ENCODE peak calls at places on chromosomes 5 and 9, in four cellular contexts. W, M, L and C are unnamed samples.

GRCh38 chr9:71680189-71680983 is 87.9 kb downstream of the CEMIP2 start:
- DNase-seq in M (no peak), L (no peak), W (no peak), C (no peak)

GRCh38 chr5:116923344-116923743 is 348.7 kb upstream of the SEMA6A start:
- DNase-seq in W (no peak), M (no peak), L (no peak), C (no peak)

GRCh38 chr5:73447234-73448071 is 1.1 kb downstream of the FOXD1 start:
- DNase-seq in W (no peak), L (peak; percentile 77), M (peak; percentile 46), C (peak; percentile 53)

GRCh38 chr9:33465596-33466564 is 7.8 kb downstream of the NOL6 start:
- DNase-seq in M (no peak), L (peak; percentile 9), W (no peak), C (no peak)

GRCh38 chr5:71924325-71924724 is 182.9 kb upstream of the MAP1B start:
- DNase-seq in W (no peak), L (no peak), M (no peak), C (no peak)

GRCh38 chr5:64506567-64507321 is 929 bp downstream of the RGS7BP start:
- DNase-seq in W (peak; percentile 23), M (no peak), L (peak; percentile 8), C (peak; percentile 66)

GRCh38 chr9:121299467-121300282 is 31.7 kb downstream of the GSN start:
- DNase-seq in M (no peak), W (no peak), L (peak; percentile 85), C (peak; percentile 23)

GRCh38 chr5:129061849-129062248 is 32.7 kb upstream of the ISOC1 start:
- DNase-seq in L (no peak), M (no peak), W (no peak), C (no peak)

GRCh38 chr5:53123702-53124101 is 14.1 kb upstream of the MOCS2 start:
- DNase-seq in W (no peak), L (no peak), M (no peak), C (no peak)

GRCh38 chr9:85401998-85402397 is 339.8 kb downstream of the AGTPBP1 start:
- DNase-seq in W (no peak), M (no peak), L (peak; percentile 41), C (no peak)

DNA sequence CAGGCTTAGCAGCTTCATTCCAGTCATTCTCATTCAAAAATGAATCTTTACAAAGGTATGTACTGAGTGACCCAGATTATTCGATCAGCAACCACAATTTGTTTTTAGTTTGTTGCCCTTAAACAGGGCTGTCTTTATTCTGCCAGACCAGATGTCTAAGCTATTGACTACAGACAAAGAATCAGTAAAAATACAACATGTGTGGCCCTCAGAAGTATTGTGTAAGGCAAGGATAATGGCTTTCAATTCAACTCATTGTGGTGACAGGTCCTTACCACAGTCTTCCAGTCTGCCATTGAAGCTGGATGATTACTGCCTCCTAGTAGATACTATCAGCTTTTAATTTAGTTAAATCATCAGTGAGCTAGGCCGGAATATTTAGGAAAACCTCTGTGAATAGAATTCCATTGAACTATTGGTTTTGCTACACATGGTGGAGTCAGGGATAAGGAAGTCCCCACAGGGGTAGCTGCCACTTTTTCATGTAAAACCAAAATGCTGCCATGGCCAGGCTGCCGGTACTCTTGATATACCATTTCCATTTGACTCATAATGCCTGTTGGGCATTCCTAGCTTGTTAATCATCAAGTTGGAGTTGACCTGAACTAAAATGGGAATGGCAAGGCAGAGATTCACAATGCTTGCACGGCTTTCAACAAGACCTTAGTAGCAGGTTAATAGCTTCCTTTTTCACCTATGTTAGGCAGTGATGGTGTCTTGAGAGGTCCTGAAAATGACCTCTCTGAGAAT is 175.6 kb downstream of the MEF2C start:
- DNase-seq in L (no peak), M (no peak), W (no peak), C (no peak)
- TF ChIP-seq USF2 in L (no peak), M (no peak), W (no peak), C (no peak)

GRCh38 chr9:18260527-18260926 is 213.4 kb upstream of the ADAMTSL1 start:
- DNase-seq in W (no peak), M (no peak), L (peak; percentile 13), C (no peak)
- TF ChIP-seq TEAD4 in W (no peak), M (no peak), L (peak; percentile 99), C (no peak)

GRCh38 chr5:101677961-101678360 is 618.1 kb downstream of the SLCO4C1 start:
- DNase-seq in L (no peak), W (no peak), M (no peak), C (no peak)
- TF ChIP-seq USF2 in L (no peak), W (no peak), M (no peak), C (no peak)

GRCh38 chr9:4902135-4902475 is 83.0 kb upstream of the JAK2 start:
- DNase-seq in W (no peak), M (no peak), L (no peak), C (peak; percentile 14)
- TF ChIP-seq TEAD4 in W (no peak), M (no peak), L (no peak), C (no peak)

DNA sequence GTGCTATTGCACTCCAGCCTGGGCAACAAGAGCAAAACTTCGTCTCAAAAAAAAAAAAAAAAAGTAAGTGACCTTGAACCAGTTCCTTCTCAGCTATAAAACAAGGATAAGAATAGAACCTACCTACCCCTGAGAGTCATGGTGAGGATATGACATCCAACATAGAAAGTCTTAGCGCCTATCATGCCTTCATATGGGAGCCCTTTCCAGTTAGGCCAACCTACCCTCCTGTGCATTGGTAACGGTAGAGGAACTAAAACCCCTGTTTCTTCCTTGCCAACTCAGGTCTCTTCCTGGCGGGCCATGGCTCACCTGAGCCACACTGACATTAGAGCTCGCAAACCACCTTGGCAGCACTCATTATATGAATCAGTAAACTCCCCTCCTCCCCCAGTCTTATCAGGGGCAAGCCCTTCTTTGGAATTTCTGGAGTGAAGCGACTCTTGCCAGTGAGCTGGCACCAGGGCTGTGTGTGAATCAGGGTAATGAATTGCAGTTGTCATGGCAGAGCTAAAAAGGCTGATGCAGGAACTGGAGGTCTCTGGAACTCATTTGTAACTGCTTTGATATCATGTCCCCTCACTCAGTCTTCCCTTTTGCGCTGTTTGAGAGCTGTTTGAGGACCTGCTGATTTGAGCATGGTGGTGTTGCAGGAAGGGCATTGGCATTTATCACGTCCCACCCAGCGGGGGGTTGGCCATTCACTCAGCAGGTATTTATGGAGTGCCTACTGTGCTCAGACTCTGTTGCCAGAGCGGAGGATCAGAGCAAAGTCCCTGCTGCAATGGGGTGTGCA is 10.3 kb downstream of the WWC1 start:
- DNase-seq in M (no peak), W (no peak), L (no peak), C (no peak)
- TF ChIP-seq USF2 in M (no peak), W (no peak), L (no peak), C (no peak)

DNA sequence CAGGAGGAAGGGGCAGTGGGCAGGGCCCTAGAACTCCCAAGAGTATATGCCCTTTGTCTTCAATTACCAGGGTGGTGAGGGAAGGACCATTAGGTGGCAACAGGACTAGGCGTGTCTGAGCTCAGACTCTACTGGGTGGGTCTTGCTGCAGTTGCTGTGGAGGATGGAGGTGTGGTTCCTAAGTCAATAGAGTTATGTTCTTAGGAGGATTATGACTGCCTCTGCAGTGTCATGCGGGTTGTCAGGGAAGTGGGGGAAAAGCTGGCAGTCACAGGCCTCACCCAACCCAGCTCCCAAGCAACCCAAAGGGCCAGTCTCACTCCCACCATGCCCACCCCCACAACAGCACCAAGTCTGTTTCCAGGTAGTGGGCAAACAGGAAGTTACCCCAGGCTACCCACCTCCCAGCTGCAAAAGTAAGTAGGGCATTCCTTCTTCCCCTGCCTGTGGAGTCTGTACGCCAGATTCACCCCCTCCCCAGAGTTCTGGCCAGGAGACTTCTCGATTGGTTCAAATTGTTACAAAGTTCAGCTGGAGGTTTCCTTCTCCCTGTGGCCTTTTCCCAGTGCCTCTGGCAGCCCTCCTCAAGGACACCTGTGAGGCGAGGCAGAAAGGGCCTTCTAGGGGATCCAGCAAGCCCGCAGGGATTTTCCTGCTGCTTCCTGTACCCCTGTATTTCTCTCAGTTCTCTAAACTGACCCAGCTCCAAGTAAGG is 145.3 kb downstream of the HINT1 start:
- DNase-seq in L (no peak), M (no peak), W (no peak), C (peak; percentile 10)
- TF ChIP-seq TEAD4 in L (no peak), M (no peak), W (no peak), C (no peak)

GRCh38 chr5:133933169-133933509 is 35.3 kb downstream of the C5orf15 start:
- DNase-seq in M (no peak), W (no peak), L (no peak), C (no peak)

GRCh38 chr5:133933670-133934295 is 34.6 kb downstream of the C5orf15 start:
- DNase-seq in W (no peak), L (no peak), M (no peak), C (no peak)

GRCh38 chr5:133934311-133934710 is 34.1 kb downstream of the C5orf15 start:
- DNase-seq in L (no peak), M (no peak), W (no peak), C (no peak)

GRCh38 chr5:133936611-133937015 is 31.8 kb downstream of the C5orf15 start:
- DNase-seq in W (no peak), L (no peak), M (peak; percentile 86), C (no peak)

GRCh38 chr5:133934822-133935793 is 33.3 kb downstream of the C5orf15 start:
- DNase-seq in W (no peak), M (no peak), L (no peak), C (no peak)
- TF ChIP-seq USF2 in W (no peak), M (no peak), L (no peak), C (no peak)

GRCh38 chr5:137621861-137622823 is 113.7 kb downstream of the KLHL3 start:
- DNase-seq in W (no peak), L (no peak), M (no peak), C (no peak)
- TF ChIP-seq TEAD4 in W (no peak), L (no peak), M (no peak), C (no peak)

DNA sequence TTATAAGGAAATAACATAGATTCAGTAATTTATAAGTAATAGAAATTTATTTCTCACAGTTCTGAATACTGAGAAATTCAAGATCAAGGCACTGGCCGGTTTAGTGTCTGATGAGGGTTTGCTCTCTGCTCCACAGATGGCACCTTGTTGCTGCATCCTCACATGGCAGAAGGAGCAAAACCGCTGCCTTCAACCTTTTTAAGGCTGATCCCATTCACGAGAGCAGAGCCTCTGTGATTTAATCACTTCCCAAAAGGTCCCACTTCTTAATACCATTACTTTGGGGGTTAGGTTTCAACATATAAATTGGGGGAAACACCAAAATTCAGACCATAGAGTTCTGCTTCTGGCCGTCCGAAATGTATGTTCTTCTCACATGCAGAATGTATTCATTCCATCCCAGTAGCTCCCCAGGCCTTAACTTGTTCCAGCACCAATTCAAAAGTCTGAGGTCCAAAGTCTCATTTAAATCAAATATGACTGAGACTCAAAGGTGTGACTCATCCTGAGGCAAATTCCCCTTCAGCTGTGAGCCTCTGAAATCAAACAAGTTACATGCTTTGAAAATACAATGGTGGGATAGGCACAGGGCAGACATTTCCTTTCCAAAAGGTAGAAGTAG is 30.6 kb downstream of the BAAT start:
- DNase-seq in L (no peak), W (no peak), M (no peak), C (no peak)
- TF ChIP-seq USF2 in L (no peak), W (no peak), M (no peak), C (no peak)